ENCODE peak calls at places on chromosomes 2 and 18, in five cellular contexts. R, Y, H, S and A are unnamed samples.

GRCh38 chr2:99101697-99102096 is 39.8 kb upstream of the C2orf15 start:
- DNase-seq in R (no peak), H (peak), Y (no peak), S (no peak), A (no peak)

GRCh38 chr2:235414422-235414821 is 79.4 kb upstream of the AGAP1 start:
- DNase-seq in S (no peak), H (no peak), Y (no peak), R (no peak), A (no peak)

GRCh38 chr2:164810843-164811242 is 30.8 kb downstream of the COBLL1 start:
- DNase-seq in Y (peak), R (no peak), H (no peak), S (no peak), A (no peak)

GRCh38 chr18:51278045-51278649 is 80.7 kb upstream of the MEX3C start:
- DNase-seq in H (peak), S (no peak), R (peak), Y (peak), A (peak)

GRCh38 chr2:215687149-215688031 is 251.5 kb upstream of the FN1 start:
- DNase-seq in H (no peak), R (no peak), Y (no peak), S (no peak), A (no peak)

GRCh38 chr2:177556134-177556533 is 163.6 kb downstream of the AGPS start:
- DNase-seq in R (no peak), S (no peak), H (no peak), Y (no peak), A (no peak)

GRCh38 chr2:215851091-215851490 is 162.3 kb downstream of the MREG start:
- DNase-seq in Y (no peak), S (no peak), R (no peak), H (no peak), A (no peak)

GRCh38 chr18:49017813-49018552 is 67.2 kb upstream of the SMAD7 start:
- DNase-seq in S (no peak), Y (no peak), R (no peak), H (no peak), A (no peak)

GRCh38 chr2:46365913-46366674 is 68.9 kb downstream of the EPAS1 start:
- DNase-seq in H (peak), Y (no peak), R (no peak), S (no peak), A (no peak)

GRCh38 chr18:57806891-57807280 is 3.8 kb upstream of the ATP8B1 start:
- DNase-seq in S (no peak), Y (no peak), R (no peak), H (no peak), A (no peak)

GRCh38 chr2:239765076-239765845 is 259.9 kb downstream of the NDUFA10 start:
- DNase-seq in S (no peak), H (no peak), R (no peak), Y (no peak), A (no peak)

GRCh38 chr2:215878476-215879063 is 134.8 kb downstream of the MREG start:
- DNase-seq in S (no peak), R (no peak), Y (no peak), H (no peak), A (no peak)

GRCh38 chr2:10400568-10400977 is 47.6 kb downstream of the ODC1 start:
- DNase-seq in Y (peak), H (no peak), R (peak), S (no peak), A (no peak)